ENCODE peak calls at places on chromosomes 13 and 19, in eight cellular contexts. One of them, this sample, is unnamed.

GRCh38 chr19:4504874-4505569 is 13.3 kb downstream of the PLIN4 start:
- DNase-seq in thoracic aorta: no peak
- DNase-seq in mammary epithelial cell: no peak
- DNase-seq in aorta: no peak
- DNase-seq in heart right ventricle: no peak
- DNase-seq in right lobe of liver: no peak
- DNase-seq in stomach: no peak
- DNase-seq in fibroblast of lung: no peak
- DNase-seq in this sample: no peak

GRCh38 chr13:57437587-57437986 is 194.0 kb upstream of the PCDH17 start:
- DNase-seq in thoracic aorta: no peak
- DNase-seq in mammary epithelial cell: no peak
- DNase-seq in aorta: no peak
- DNase-seq in heart right ventricle: no peak
- DNase-seq in right lobe of liver: no peak
- DNase-seq in stomach: no peak
- DNase-seq in fibroblast of lung: no peak
- DNase-seq in this sample: no peak

GRCh38 chr13:111204438-111205177 is 89.5 kb downstream of the ARHGEF7 start:
- DNase-seq in thoracic aorta: peak; percentile 43
- DNase-seq in mammary epithelial cell: peak; percentile 40
- DNase-seq in aorta: peak; percentile 82
- DNase-seq in heart right ventricle: peak; percentile 40
- DNase-seq in right lobe of liver: no peak
- DNase-seq in stomach: no peak
- DNase-seq in fibroblast of lung: peak; percentile 70
- DNase-seq in this sample: no peak

GRCh38 chr13:46489586-46490023 is 63.4 kb upstream of the LRCH1 start:
- DNase-seq in thoracic aorta: peak; percentile 62
- DNase-seq in mammary epithelial cell: peak; percentile 81
- DNase-seq in aorta: peak; percentile 88
- DNase-seq in heart right ventricle: no peak
- DNase-seq in right lobe of liver: no peak
- DNase-seq in stomach: no peak
- DNase-seq in fibroblast of lung: peak; percentile 88
- DNase-seq in this sample: no peak

GRCh38 chr13:40137400-40137799 is 481.9 kb downstream of the COG6 start:
- DNase-seq in thoracic aorta: no peak
- DNase-seq in mammary epithelial cell: no peak
- DNase-seq in aorta: no peak
- DNase-seq in heart right ventricle: no peak
- DNase-seq in right lobe of liver: no peak
- DNase-seq in stomach: no peak
- DNase-seq in fibroblast of lung: no peak
- DNase-seq in this sample: no peak

GRCh38 chr19:51365211-51366049 is 758 bp downstream of the ETFB start:
- DNase-seq in thoracic aorta: no peak
- DNase-seq in mammary epithelial cell: peak; percentile 24
- DNase-seq in aorta: no peak
- DNase-seq in heart right ventricle: no peak
- DNase-seq in right lobe of liver: peak; percentile 78
- DNase-seq in stomach: peak; percentile 29
- DNase-seq in fibroblast of lung: peak; percentile 61
- DNase-seq in this sample: peak; percentile 52

GRCh38 chr13:101262306-101262705 is 154.0 kb downstream of the NALCN start:
- DNase-seq in thoracic aorta: no peak
- DNase-seq in mammary epithelial cell: no peak
- DNase-seq in aorta: no peak
- DNase-seq in heart right ventricle: no peak
- DNase-seq in right lobe of liver: no peak
- DNase-seq in stomach: no peak
- DNase-seq in fibroblast of lung: no peak
- DNase-seq in this sample: no peak

GRCh38 chr13:20249913-20250312 is 17.8 kb upstream of the GJB6 start:
- DNase-seq in thoracic aorta: no peak
- DNase-seq in mammary epithelial cell: no peak
- DNase-seq in aorta: no peak
- DNase-seq in heart right ventricle: no peak
- DNase-seq in right lobe of liver: no peak
- DNase-seq in stomach: no peak
- DNase-seq in fibroblast of lung: no peak
- DNase-seq in this sample: no peak

GRCh38 chr13:109955598-109955997 is 169.2 kb upstream of the IRS2 start:
- DNase-seq in thoracic aorta: no peak
- DNase-seq in mammary epithelial cell: no peak
- DNase-seq in aorta: no peak
- DNase-seq in heart right ventricle: no peak
- DNase-seq in right lobe of liver: no peak
- DNase-seq in stomach: no peak
- DNase-seq in fibroblast of lung: peak; percentile 9
- DNase-seq in this sample: no peak

GRCh38 chr19:6056282-6056741 is 54.0 kb downstream of the RFX2 start:
- DNase-seq in thoracic aorta: no peak
- DNase-seq in mammary epithelial cell: peak; percentile 29
- DNase-seq in aorta: peak; percentile 76
- DNase-seq in heart right ventricle: no peak
- DNase-seq in right lobe of liver: no peak
- DNase-seq in stomach: no peak
- DNase-seq in fibroblast of lung: no peak
- DNase-seq in this sample: no peak

GRCh38 chr13:110685305-110685704 is 20.6 kb downstream of the CARS2 start:
- DNase-seq in thoracic aorta: no peak
- DNase-seq in mammary epithelial cell: no peak
- DNase-seq in aorta: no peak
- DNase-seq in heart right ventricle: no peak
- DNase-seq in right lobe of liver: no peak
- DNase-seq in stomach: no peak
- DNase-seq in fibroblast of lung: peak; percentile 39
- DNase-seq in this sample: peak; percentile 74

GRCh38 chr19:16326401-16327130 is 1.9 kb downstream of the KLF2 start:
- DNase-seq in thoracic aorta: no peak
- DNase-seq in mammary epithelial cell: no peak
- DNase-seq in aorta: peak; percentile 82
- DNase-seq in heart right ventricle: no peak
- DNase-seq in right lobe of liver: peak; percentile 65
- DNase-seq in stomach: no peak
- DNase-seq in fibroblast of lung: peak; percentile 19
- DNase-seq in this sample: no peak

GRCh38 chr19:51511353-51511752 is 9.8 kb upstream of the SIGLEC12 start:
- DNase-seq in thoracic aorta: no peak
- DNase-seq in mammary epithelial cell: no peak
- DNase-seq in aorta: no peak
- DNase-seq in heart right ventricle: no peak
- DNase-seq in right lobe of liver: no peak
- DNase-seq in stomach: no peak
- DNase-seq in fibroblast of lung: no peak
- DNase-seq in this sample: no peak

GRCh38 chr13:47837906-47838305 is 163.2 kb downstream of the SUCLA2 start:
- DNase-seq in thoracic aorta: no peak
- DNase-seq in mammary epithelial cell: no peak
- DNase-seq in aorta: no peak
- DNase-seq in heart right ventricle: no peak
- DNase-seq in right lobe of liver: no peak
- DNase-seq in stomach: no peak
- DNase-seq in fibroblast of lung: no peak
- DNase-seq in this sample: no peak

GRCh38 chr13:91623151-91623550 is 224.7 kb downstream of the GPC5 start:
- DNase-seq in thoracic aorta: no peak
- DNase-seq in mammary epithelial cell: no peak
- DNase-seq in aorta: no peak
- DNase-seq in heart right ventricle: no peak
- DNase-seq in right lobe of liver: no peak
- DNase-seq in stomach: no peak
- DNase-seq in fibroblast of lung: no peak
- DNase-seq in this sample: no peak

GRCh38 chr13:27354379-27354778 is 70.0 kb upstream of the GTF3A start:
- DNase-seq in thoracic aorta: no peak
- DNase-seq in mammary epithelial cell: no peak
- DNase-seq in aorta: no peak
- DNase-seq in heart right ventricle: no peak
- DNase-seq in right lobe of liver: no peak
- DNase-seq in stomach: no peak
- DNase-seq in fibroblast of lung: peak; percentile 60
- DNase-seq in this sample: no peak

GRCh38 chr19:21440321-21440720 is 43.4 kb downstream of the ZNF493 start:
- DNase-seq in thoracic aorta: no peak
- DNase-seq in mammary epithelial cell: no peak
- DNase-seq in aorta: no peak
- DNase-seq in heart right ventricle: no peak
- DNase-seq in right lobe of liver: no peak
- DNase-seq in stomach: no peak
- DNase-seq in fibroblast of lung: no peak
- DNase-seq in this sample: no peak

GRCh38 chr13:30145709-30146367 is 161.5 kb downstream of the KATNAL1 start:
- DNase-seq in thoracic aorta: no peak
- DNase-seq in mammary epithelial cell: no peak
- DNase-seq in aorta: peak; percentile 10
- DNase-seq in heart right ventricle: no peak
- DNase-seq in right lobe of liver: no peak
- DNase-seq in stomach: no peak
- DNase-seq in fibroblast of lung: no peak
- DNase-seq in this sample: no peak
- H3K27ac ChIP-seq in thoracic aorta: no peak overlapping the region
- H3K27ac ChIP-seq in mammary epithelial cell: no peak overlapping the region
- H3K27ac ChIP-seq in aorta: no peak overlapping the region
- H3K27ac ChIP-seq in heart right ventricle: no peak overlapping the region
- H3K27ac ChIP-seq in right lobe of liver: no peak overlapping the region
- H3K27ac ChIP-seq in stomach: no peak overlapping the region
- H3K27ac ChIP-seq in fibroblast of lung: no peak overlapping the region
- H3K27ac ChIP-seq in this sample: no peak overlapping the region

DNA sequence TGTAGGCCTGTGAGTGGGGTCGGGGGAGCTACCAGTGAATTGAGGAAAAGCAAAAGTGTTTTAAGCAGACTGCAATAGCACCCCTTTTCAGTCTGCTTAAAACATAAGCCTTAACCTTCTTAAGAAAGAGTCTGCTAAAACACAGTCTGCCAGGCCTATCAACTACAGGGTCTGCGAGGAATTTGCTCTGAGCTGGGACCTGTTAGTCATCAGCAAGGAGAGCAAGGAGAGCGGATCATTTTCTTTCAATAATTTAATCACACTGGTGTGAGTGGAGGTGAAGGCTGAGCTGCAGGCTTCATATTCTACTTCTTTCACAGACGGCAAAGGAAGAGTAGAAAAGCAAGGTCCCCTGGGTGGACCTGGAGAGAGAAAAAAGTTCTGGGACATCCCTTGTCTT is 342.7 kb downstream of the ENOX1 start:
- DNase-seq in thoracic aorta: no peak
- DNase-seq in mammary epithelial cell: no peak
- DNase-seq in aorta: no peak
- DNase-seq in heart right ventricle: no peak
- DNase-seq in right lobe of liver: no peak
- DNase-seq in stomach: no peak
- DNase-seq in fibroblast of lung: peak; percentile 16
- DNase-seq in this sample: no peak
- H3K4me3 ChIP-seq in thoracic aorta: no peak overlapping the region
- H3K4me3 ChIP-seq in mammary epithelial cell: no peak overlapping the region
- H3K4me3 ChIP-seq in aorta: no peak overlapping the region
- H3K4me3 ChIP-seq in heart right ventricle: no peak overlapping the region
- H3K4me3 ChIP-seq in right lobe of liver: no peak overlapping the region
- H3K4me3 ChIP-seq in stomach: no peak overlapping the region
- H3K4me3 ChIP-seq in fibroblast of lung: no peak overlapping the region
- H3K4me3 ChIP-seq in this sample: no peak overlapping the region

GRCh38 chr19:34999498-35000337 is at the start of gene GRAMD1A:
- DNase-seq in thoracic aorta: peak; percentile 41
- DNase-seq in mammary epithelial cell: peak; percentile 85
- DNase-seq in aorta: peak; percentile 96
- DNase-seq in heart right ventricle: peak; percentile 92
- DNase-seq in right lobe of liver: peak; percentile 91
- DNase-seq in stomach: peak; percentile 92
- DNase-seq in fibroblast of lung: peak; percentile 87
- DNase-seq in this sample: peak; percentile 89
- H3K4me1 ChIP-seq in thoracic aorta: peaks cover 70% of the 10 kb centered on the region
- H3K4me1 ChIP-seq in mammary epithelial cell: peaks cover 8% of the 10 kb centered on the region
- H3K4me1 ChIP-seq in aorta: no peaks in the 10 kb centered on the region
- H3K4me1 ChIP-seq in heart right ventricle: peaks cover 25% of the 10 kb centered on the region
- H3K4me1 ChIP-seq in right lobe of liver: no peaks in the 10 kb centered on the region
- H3K4me1 ChIP-seq in stomach: peaks cover 86% of the 10 kb centered on the region
- H3K4me1 ChIP-seq in fibroblast of lung: peaks cover 5% of the 10 kb centered on the region
- H3K4me1 ChIP-seq in this sample: peaks cover 40% of the 10 kb centered on the region

GRCh38 chr13:50081106-50081898 is 66.1 kb downstream of the KCNRG start:
- DNase-seq in thoracic aorta: no peak
- DNase-seq in mammary epithelial cell: no peak
- DNase-seq in aorta: peak; percentile 86
- DNase-seq in heart right ventricle: peak; percentile 56
- DNase-seq in right lobe of liver: peak; percentile 79
- DNase-seq in stomach: peak; percentile 48
- DNase-seq in fibroblast of lung: no peak
- DNase-seq in this sample: peak; percentile 66

GRCh38 chr13:50080856-50081105 is 65.5 kb downstream of the KCNRG start:
- DNase-seq in thoracic aorta: no peak
- DNase-seq in mammary epithelial cell: peak; percentile 55
- DNase-seq in aorta: no peak
- DNase-seq in heart right ventricle: no peak
- DNase-seq in right lobe of liver: no peak
- DNase-seq in stomach: no peak
- DNase-seq in fibroblast of lung: no peak
- DNase-seq in this sample: no peak

GRCh38 chr13:50080158-50080855 is 65.1 kb downstream of the KCNRG start:
- DNase-seq in thoracic aorta: no peak
- DNase-seq in mammary epithelial cell: peak; percentile 50
- DNase-seq in aorta: no peak
- DNase-seq in heart right ventricle: no peak
- DNase-seq in right lobe of liver: no peak
- DNase-seq in stomach: no peak
- DNase-seq in fibroblast of lung: peak; percentile 50
- DNase-seq in this sample: peak; percentile 45

GRCh38 chr13:50081899-50082425 is 66.7 kb downstream of the KCNRG start:
- DNase-seq in thoracic aorta: peak; percentile 92
- DNase-seq in mammary epithelial cell: peak; percentile 99
- DNase-seq in aorta: peak; percentile 99
- DNase-seq in heart right ventricle: peak; percentile 96
- DNase-seq in right lobe of liver: peak; percentile 98
- DNase-seq in stomach: peak; percentile 98
- DNase-seq in fibroblast of lung: peak; percentile 98
- DNase-seq in this sample: peak; percentile 98

DNA sequence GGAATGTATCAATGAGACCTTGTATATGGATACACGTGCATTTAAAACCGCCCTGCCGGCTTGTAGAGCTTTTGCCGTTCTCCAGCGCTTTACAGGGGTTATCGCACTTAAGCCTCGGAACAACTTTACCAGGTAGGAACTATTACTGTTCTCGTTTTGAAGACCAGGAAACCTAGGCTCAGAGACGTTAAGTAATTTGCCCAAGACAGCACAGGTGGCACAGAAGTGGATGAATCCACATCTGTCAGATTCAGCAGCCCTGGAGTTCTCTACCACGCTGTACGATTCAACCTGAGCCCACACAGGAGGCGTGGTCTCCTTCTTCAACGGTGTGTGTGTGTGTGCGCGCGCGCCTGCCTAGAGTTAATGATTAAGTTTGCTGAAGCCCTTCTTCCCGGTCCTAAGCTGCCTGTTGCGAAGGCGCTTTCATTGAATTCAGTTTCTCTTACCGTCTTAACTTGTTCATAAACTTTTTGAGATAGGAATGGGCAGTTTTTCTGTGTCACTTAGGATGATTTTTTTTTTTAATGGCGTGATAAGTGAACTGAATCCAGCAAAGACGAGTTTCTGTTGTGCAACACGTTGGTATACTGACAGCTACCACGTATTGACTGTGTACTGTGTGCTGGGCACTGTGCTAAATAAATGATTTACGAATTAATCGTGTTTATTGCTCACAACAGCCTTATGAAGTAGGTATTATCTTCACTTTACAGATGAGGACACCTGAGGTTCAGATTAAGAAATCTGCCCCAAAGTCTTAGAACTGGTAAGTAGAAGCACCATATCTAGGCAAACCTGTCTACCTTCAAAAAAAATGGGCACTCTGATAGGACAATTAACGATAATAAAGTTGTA is 67.4 kb downstream of the KCNRG start:
- DNase-seq in thoracic aorta: no peak
- DNase-seq in mammary epithelial cell: peak; percentile 88
- DNase-seq in aorta: peak; percentile 87
- DNase-seq in heart right ventricle: peak; percentile 39
- DNase-seq in right lobe of liver: peak; percentile 88
- DNase-seq in stomach: peak; percentile 91
- DNase-seq in fibroblast of lung: peak; percentile 83
- DNase-seq in this sample: peak; percentile 55
- H3K27ac ChIP-seq in thoracic aorta: no peak overlapping the region
- H3K27ac ChIP-seq in mammary epithelial cell: peak overlapping the region; percentile 90
- H3K27ac ChIP-seq in aorta: no peak overlapping the region
- H3K27ac ChIP-seq in heart right ventricle: peak overlapping the region; percentile 77
- H3K27ac ChIP-seq in right lobe of liver: peak overlapping the region; percentile 86
- H3K27ac ChIP-seq in stomach: peak overlapping the region; percentile 86
- H3K27ac ChIP-seq in fibroblast of lung: peak overlapping the region; percentile 46
- H3K27ac ChIP-seq in this sample: peak overlapping the region; percentile 18